ENCODE peak calls at places on chromosomes 11 and 22, in six cellular contexts. F is fibroblast of lung, P is psoas muscle, G is A172, N is HT1080, C is COLO829. T is an unnamed sample.

GRCh38 chr11:1737080-1737757 is 13.2 kb downstream of the IFITM10 start:
- DNase-seq in F (no peak), P (no peak), G (no peak), N (no peak), C (no peak), T (no peak)

GRCh38 chr11:124758355-124759267 is 3.5 kb downstream of the ESAM start:
- DNase-seq in F (peak; percentile 55), P (peak; percentile 78), G (no peak), N (no peak), C (peak; percentile 30), T (peak; percentile 84)

GRCh38 chr11:15965562-15966250 is 390.6 kb downstream of the SOX6 start:
- DNase-seq in F (no peak), P (no peak), G (no peak), N (no peak), C (no peak), T (no peak)

GRCh38 chr11:103170865-103171264 is 61.6 kb downstream of the DYNC2H1 start:
- DNase-seq in F (peak; percentile 7), P (no peak), G (no peak), N (no peak), C (no peak), T (no peak)

GRCh38 chr11:44608654-44609027 is 43.2 kb downstream of the CD82 start:
- DNase-seq in F (no peak), P (no peak), G (no peak), N (no peak), C (no peak), T (no peak)

GRCh38 chr11:44030276-44030932 is 17.4 kb upstream of the ACCSL start:
- DNase-seq in F (peak; percentile 88), P (no peak), G (no peak), N (no peak), C (no peak), T (peak; percentile 56)

GRCh38 chr22:39283312-39284141 is 35.9 kb downstream of the RPL3 start:
- DNase-seq in F (peak; percentile 31), P (peak; percentile 94), G (peak; percentile 93), N (no peak), C (peak; percentile 97), T (peak; percentile 85)

GRCh38 chr22:24423519-24424000 is 3.8 kb upstream of the ADORA2A start:
- DNase-seq in F (no peak), P (peak; percentile 79), G (no peak), N (no peak), C (peak; percentile 66), T (peak; percentile 73)

GRCh38 chr22:46748948-46749681 is 11.1 kb upstream of the CERK start:
- DNase-seq in F (peak; percentile 45), P (no peak), G (no peak), N (peak; percentile 44), C (no peak), T (peak; percentile 68)

GRCh38 chr11:66050581-66051231 is 1.5 kb upstream of the SF3B2 start:
- DNase-seq in F (no peak), P (no peak), G (no peak), N (no peak), C (no peak), T (no peak)

GRCh38 chr22:21942407-21942895 is 10.2 kb downstream of the PPM1F start:
- DNase-seq in F (peak; percentile 91), P (peak; percentile 92), G (peak; percentile 90), N (peak; percentile 97), C (peak; percentile 48), T (peak; percentile 95)

GRCh38 chr22:42683599-42684283 is 34.5 kb upstream of the CYB5R3 start:
- DNase-seq in F (no peak), P (peak; percentile 86), G (no peak), N (no peak), C (no peak), T (peak; percentile 71)

GRCh38 chr11:112087212-112087611 is 539 bp downstream of the SDHD start:
- DNase-seq in F (no peak), P (no peak), G (no peak), N (no peak), C (no peak), T (no peak)

GRCh38 chr22:32106930-32107329 is 52.2 kb downstream of the C22orf42 start:
- DNase-seq in F (peak; percentile 17), P (no peak), G (peak; percentile 2), N (no peak), C (peak; percentile 39), T (no peak)

GRCh38 chr11:61747389-61748285 is 4.8 kb upstream of the MYRF start:
- DNase-seq in F (peak; percentile 58), P (peak; percentile 89), G (peak; percentile 65), N (peak; percentile 60), C (peak; percentile 69), T (peak; percentile 87)

GRCh38 chr11:40029406-40029805 is 1430.0 kb downstream of the LRRC4C start:
- DNase-seq in F (no peak), P (no peak), G (no peak), N (peak; percentile 13), C (no peak), T (no peak)

GRCh38 chr22:50713571-50714056 is 24.4 kb upstream of the ACR start:
- DNase-seq in F (no peak), P (peak; percentile 21), G (no peak), N (no peak), C (peak; percentile 99), T (peak; percentile 15)

GRCh38 chr11:35116245-35116644 is 22.7 kb upstream of the CD44 start:
- DNase-seq in F (peak; percentile 64), P (no peak), G (no peak), N (peak; percentile 52), C (no peak), T (no peak)

GRCh38 chr11:32108576-32108975 is 17.7 kb downstream of the RCN1 start:
- DNase-seq in F (no peak), P (no peak), G (no peak), N (no peak), C (no peak), T (no peak)

GRCh38 chr11:33970984-33971466 is 79.1 kb upstream of the LMO2 start:
- DNase-seq in F (peak; percentile 47), P (peak; percentile 58), G (peak; percentile 67), N (peak; percentile 52), C (peak; percentile 71), T (peak; percentile 41)

GRCh38 chr11:69293087-69293486 is 868 bp upstream of the MYEOV start:
- DNase-seq in F (no peak), P (peak; percentile 44), G (no peak), N (no peak), C (no peak), T (no peak)

GRCh38 chr11:43837879-43838278 is 42.8 kb upstream of the ALKBH3 start:
- DNase-seq in F (no peak), P (no peak), G (no peak), N (no peak), C (no peak), T (no peak)

GRCh38 chr22:43826142-43827093 is 14.3 kb upstream of the EFCAB6 start:
- DNase-seq in F (peak; percentile 82), P (peak; percentile 46), G (peak; percentile 60), N (peak; percentile 79), C (peak; percentile 36), T (no peak)

GRCh38 chr11:107567739-107568335 is 2.3 kb upstream of the ALKBH8 start:
- DNase-seq in F (no peak), P (no peak), G (no peak), N (no peak), C (no peak), T (no peak)

GRCh38 chr22:28332410-28332809 is 347.2 kb downstream of the TTC28 start:
- DNase-seq in F (peak; percentile 17), P (no peak), G (no peak), N (no peak), C (no peak), T (no peak)

GRCh38 chr11:2791139-2791520 is 91.3 kb upstream of the KCNQ1OT1 start:
- DNase-seq in F (no peak), P (peak; percentile 35), G (no peak), N (no peak), C (no peak), T (no peak)

GRCh38 chr22:39514373-39514973 is 5.9 kb upstream of the ATF4 start:
- DNase-seq in F (no peak), P (no peak), G (no peak), N (no peak), C (peak; percentile 48), T (peak; percentile 66)

GRCh38 chr11:63999349-64000025 is 13.2 kb downstream of the OTUB1 start:
- DNase-seq in F (peak; percentile 64), P (peak; percentile 71), G (no peak), N (no peak), C (no peak), T (peak; percentile 71)

GRCh38 chr11:35546317-35546716 is 20.9 kb upstream of the PAMR1 start:
- DNase-seq in F (no peak), P (no peak), G (no peak), N (no peak), C (no peak), T (no peak)

GRCh38 chr11:113572349-113572748 is 97.2 kb upstream of the DRD2 start:
- DNase-seq in F (peak; percentile 39), P (no peak), G (no peak), N (peak; percentile 27), C (no peak), T (no peak)